ENCODE peak calls at places on chromosome 16, in five cellular contexts. One of them, this sample, is unnamed. For H3K36me3 and H3K4me1, the result is how much of the 10 kb centered on the place peaks cover.

GRCh38 chr16:84087461-84088151 is 29.1 kb downstream of the MBTPS1 start:
- DNase-seq in SK-N-SH: no peak
- DNase-seq in GM12878: no peak
- DNase-seq in K562: no peak
- DNase-seq in HCT116: no peak
- DNase-seq in this sample: no peak

GRCh38 chr16:88284626-88285513 is 97.9 kb upstream of the ZNF469 start:
- DNase-seq in SK-N-SH: no peak
- DNase-seq in GM12878: no peak
- DNase-seq in K562: peak
- DNase-seq in HCT116: no peak
- DNase-seq in this sample: no peak

GRCh38 chr16:85754403-85754802 is 3.5 kb upstream of the C16orf74 start:
- DNase-seq in SK-N-SH: no peak
- DNase-seq in GM12878: no peak
- DNase-seq in K562: no peak
- DNase-seq in HCT116: no peak
- DNase-seq in this sample: no peak

GRCh38 chr16:70653809-70654771 is 7.7 kb downstream of the IL34 start:
- DNase-seq in SK-N-SH: peak
- DNase-seq in GM12878: peak
- DNase-seq in K562: peak
- DNase-seq in HCT116: peak
- DNase-seq in this sample: peak

GRCh38 chr16:67841816-67842508 is at the start of gene THAP11:
- DNase-seq in SK-N-SH: peak
- DNase-seq in GM12878: peak
- DNase-seq in K562: peak
- DNase-seq in HCT116: peak
- DNase-seq in this sample: peak

GRCh38 chr16:82694239-82694874 is 67.6 kb downstream of the CDH13 start:
- DNase-seq in SK-N-SH: no peak
- DNase-seq in GM12878: no peak
- DNase-seq in K562: no peak
- DNase-seq in HCT116: no peak
- DNase-seq in this sample: no peak

GRCh38 chr16:86308514-86308913 is 201.8 kb upstream of the FOXF1 start:
- DNase-seq in SK-N-SH: no peak
- DNase-seq in GM12878: no peak
- DNase-seq in K562: no peak
- DNase-seq in HCT116: no peak
- DNase-seq in this sample: no peak

GRCh38 chr16:87492241-87492635 is 586 bp downstream of the ZCCHC14 start:
- DNase-seq in SK-N-SH: peak
- DNase-seq in GM12878: no peak
- DNase-seq in K562: peak
- DNase-seq in HCT116: no peak
- DNase-seq in this sample: no peak

DNA sequence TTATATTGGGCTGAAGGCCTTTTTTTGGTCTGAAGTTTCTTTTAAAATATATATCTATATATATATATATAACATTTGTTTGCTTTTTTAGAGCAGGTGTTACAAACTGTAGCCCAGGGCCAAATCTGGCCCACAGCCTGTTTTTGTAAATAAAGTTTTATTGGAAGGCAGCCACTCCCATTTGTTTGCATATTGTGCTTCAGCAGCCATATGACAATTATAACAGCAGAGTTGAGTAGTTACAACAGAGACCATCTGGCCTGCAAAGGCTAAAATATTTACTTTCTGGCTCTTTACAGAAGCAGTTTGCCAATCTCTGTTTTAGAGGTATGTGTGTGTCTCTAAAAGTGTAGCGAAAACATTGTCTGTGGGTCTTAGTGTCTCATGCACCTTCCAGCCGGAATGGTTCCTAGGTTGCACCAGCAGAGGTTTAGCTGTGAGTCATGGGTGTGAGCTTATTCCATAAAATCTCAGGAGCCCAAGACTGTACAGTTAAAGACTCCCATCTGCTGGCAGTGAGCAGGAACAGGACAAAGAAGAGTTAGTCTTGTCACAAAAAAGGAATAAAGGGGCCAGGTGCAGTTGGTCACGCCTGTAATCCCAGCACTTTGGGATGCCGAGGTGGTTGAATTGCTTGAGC is 23.8 kb downstream of the LCMT1 start:
- DNase-seq in SK-N-SH: no peak
- DNase-seq in GM12878: no peak
- DNase-seq in K562: no peak
- DNase-seq in HCT116: no peak
- DNase-seq in this sample: no peak
- H3K36me3 ChIP-seq in SK-N-SH: under half
- H3K36me3 ChIP-seq in GM12878: under half
- H3K36me3 ChIP-seq in K562: under half
- H3K36me3 ChIP-seq in HCT116: under half
- H3K36me3 ChIP-seq in this sample: half or more

DNA sequence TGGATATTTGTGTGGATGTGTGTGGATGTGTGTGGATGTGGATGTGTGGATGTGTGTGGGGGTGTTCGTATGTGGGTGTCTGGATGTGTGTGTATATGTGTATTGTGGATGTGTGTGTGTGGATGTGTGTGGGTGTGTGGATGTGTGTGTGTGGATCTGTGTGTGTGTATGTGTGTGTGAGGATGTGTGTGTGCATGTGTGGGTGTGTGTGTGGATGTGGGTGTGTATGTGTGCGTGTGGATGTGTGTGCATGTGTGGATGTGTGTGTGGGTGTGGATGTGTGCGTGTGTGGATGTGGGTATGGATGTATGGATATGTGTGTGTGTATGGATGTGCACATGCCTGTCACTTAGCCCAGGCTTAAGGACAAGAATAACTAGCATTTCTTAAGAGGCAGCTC is 83.4 kb downstream of the BMERB1 start:
- DNase-seq in SK-N-SH: no peak
- DNase-seq in GM12878: no peak
- DNase-seq in K562: no peak
- DNase-seq in HCT116: no peak
- DNase-seq in this sample: no peak
- TF ChIP-seq POLR2AphosphoS5 in SK-N-SH: no peak
- TF ChIP-seq POLR2AphosphoS5 in GM12878: no peak
- TF ChIP-seq POLR2AphosphoS5 in K562: no peak
- TF ChIP-seq POLR2AphosphoS5 in HCT116: no peak
- TF ChIP-seq POLR2AphosphoS5 in this sample: no peak

DNA sequence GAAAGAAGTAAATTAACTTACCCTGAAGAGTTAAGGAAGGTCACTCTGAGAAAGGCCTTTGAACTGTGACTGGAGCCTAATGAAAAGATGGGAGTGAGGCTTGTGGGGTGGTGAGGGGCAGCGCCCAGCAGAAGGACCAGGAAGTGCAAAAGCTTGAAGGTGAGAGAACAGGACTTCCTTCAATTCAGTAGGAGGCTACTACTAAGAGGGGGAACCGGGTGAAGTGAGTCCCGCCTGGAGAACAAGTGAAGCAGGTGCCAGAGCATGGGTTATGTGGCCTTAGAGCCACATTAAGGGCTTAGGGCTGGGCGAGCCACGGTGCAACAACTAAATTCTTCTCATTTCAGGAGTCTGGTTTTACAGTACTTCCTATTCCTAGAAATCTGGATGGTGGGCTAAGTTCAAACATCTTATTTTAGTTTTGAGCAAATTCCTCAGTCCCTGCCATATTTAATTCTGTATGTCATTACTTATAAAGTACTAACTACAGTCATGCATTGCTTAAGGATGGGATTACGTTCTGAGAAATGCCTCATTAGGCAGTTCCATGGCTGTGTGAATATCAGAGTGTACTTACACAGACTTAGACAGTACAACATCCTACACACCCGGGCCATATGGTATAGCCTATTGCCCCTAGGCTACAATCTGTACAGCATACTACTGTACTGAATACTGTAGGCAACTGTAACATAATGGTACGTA is 5.1 kb downstream of the CFAP20 start:
- DNase-seq in SK-N-SH: no peak
- DNase-seq in GM12878: no peak
- DNase-seq in K562: no peak
- DNase-seq in HCT116: no peak
- DNase-seq in this sample: no peak
- H3K4me1 ChIP-seq in SK-N-SH: under half
- H3K4me1 ChIP-seq in GM12878: under half
- H3K4me1 ChIP-seq in K562: under half
- H3K4me1 ChIP-seq in HCT116: under half
- H3K4me1 ChIP-seq in this sample: half or more

GRCh38 chr16:47113130-47113529 is 30.6 kb downstream of the NETO2 start:
- DNase-seq in SK-N-SH: no peak
- DNase-seq in GM12878: no peak
- DNase-seq in K562: no peak
- DNase-seq in HCT116: no peak
- DNase-seq in this sample: no peak
- H3K36me3 ChIP-seq in SK-N-SH: under half
- H3K36me3 ChIP-seq in GM12878: under half
- H3K36me3 ChIP-seq in K562: under half
- H3K36me3 ChIP-seq in HCT116: under half
- H3K36me3 ChIP-seq in this sample: under half

GRCh38 chr16:3327514-3327913 is 22.2 kb downstream of the ZNF75A start:
- DNase-seq in SK-N-SH: no peak
- DNase-seq in GM12878: no peak
- DNase-seq in K562: no peak
- DNase-seq in HCT116: no peak
- DNase-seq in this sample: no peak

GRCh38 chr16:3328643-3329042 is 23.3 kb downstream of the ZNF75A start:
- DNase-seq in SK-N-SH: no peak
- DNase-seq in GM12878: no peak
- DNase-seq in K562: no peak
- DNase-seq in HCT116: no peak
- DNase-seq in this sample: no peak

DNA sequence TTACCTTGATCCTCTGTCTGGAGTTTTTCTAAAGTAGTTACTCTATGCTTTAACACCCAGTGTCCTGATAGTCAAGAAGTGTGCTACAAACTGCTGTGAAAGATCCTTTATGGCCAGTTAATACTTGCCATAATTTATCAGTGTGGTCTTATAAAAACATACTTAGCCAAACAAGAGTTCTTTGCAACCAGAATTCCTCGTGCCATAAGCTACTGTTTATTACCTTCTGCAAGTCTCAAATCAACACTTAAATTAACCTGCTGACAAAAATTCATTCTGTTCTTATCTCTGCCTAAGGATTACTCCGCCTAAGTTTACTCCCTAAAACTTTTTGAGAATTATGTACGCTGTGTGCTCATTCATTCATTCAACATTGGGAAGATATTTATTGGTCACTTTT is 22.8 kb downstream of the ZNF75A start:
- DNase-seq in SK-N-SH: no peak
- DNase-seq in GM12878: no peak
- DNase-seq in K562: no peak
- DNase-seq in HCT116: no peak
- DNase-seq in this sample: no peak
- TF ChIP-seq POLR2AphosphoS5 in SK-N-SH: no peak
- TF ChIP-seq POLR2AphosphoS5 in GM12878: no peak
- TF ChIP-seq POLR2AphosphoS5 in K562: no peak
- TF ChIP-seq POLR2AphosphoS5 in HCT116: no peak
- TF ChIP-seq POLR2AphosphoS5 in this sample: no peak

GRCh38 chr16:27529962-27530361 is 19.8 kb downstream of the GTF3C1 start:
- DNase-seq in SK-N-SH: no peak
- DNase-seq in GM12878: no peak
- DNase-seq in K562: no peak
- DNase-seq in HCT116: no peak
- DNase-seq in this sample: no peak
- H3K4me1 ChIP-seq in SK-N-SH: under half
- H3K4me1 ChIP-seq in GM12878: under half
- H3K4me1 ChIP-seq in K562: under half
- H3K4me1 ChIP-seq in HCT116: under half
- H3K4me1 ChIP-seq in this sample: under half

DNA sequence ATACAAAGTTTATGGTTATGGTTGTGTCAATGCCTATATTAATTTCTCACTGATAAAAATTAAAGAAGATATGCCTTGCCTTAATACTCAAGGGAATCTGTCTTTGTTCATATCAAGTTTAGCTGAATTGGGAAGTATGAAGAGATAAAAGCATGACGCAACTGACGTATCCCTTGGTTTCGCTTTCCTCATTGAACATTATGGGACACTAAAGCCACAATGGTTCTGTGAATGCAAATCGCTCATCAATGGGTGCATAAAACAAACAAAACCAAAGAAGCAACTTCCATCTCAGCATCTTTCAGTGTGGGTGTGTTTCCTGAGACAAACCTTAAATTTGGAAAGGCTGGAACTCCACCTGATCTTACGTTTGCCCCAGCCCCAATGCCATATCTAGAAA is 108.2 kb downstream of the NPIPB5 start:
- DNase-seq in SK-N-SH: no peak
- DNase-seq in GM12878: no peak
- DNase-seq in K562: no peak
- DNase-seq in HCT116: no peak
- DNase-seq in this sample: no peak
- H3K36me3 ChIP-seq in SK-N-SH: under half
- H3K36me3 ChIP-seq in GM12878: under half
- H3K36me3 ChIP-seq in K562: under half
- H3K36me3 ChIP-seq in HCT116: under half
- H3K36me3 ChIP-seq in this sample: under half